ENCODE peak calls at places on chromosome X, in eight cellular contexts. K is IMR-90, Y is colonic mucosa, D is coronary artery, J is heart right ventricle, B is PC-9, E is endodermal cell, G is AG09319. U is an unnamed sample.
A peak's percentile ranks its signal among the peaks of the same experiment; 100 is the strongest.

GRCh38 chrX:72054776-72055495 is 76.8 kb downstream of the RTL5 start:
- DNase-seq in K (no peak), Y (no peak), D (peak; percentile 28), J (no peak), B (no peak), E (peak; percentile 57), G (no peak), U (no peak)

GRCh38 chrX:124605518-124605917 is 259.2 kb downstream of the SH2D1A start:
- DNase-seq in K (no peak), Y (no peak), D (no peak), J (no peak), B (no peak), E (no peak), G (no peak), U (no peak)

GRCh38 chrX:120790118-120790517 is 85.5 kb downstream of the CT47B1 start:
- DNase-seq in K (peak; percentile 71), Y (peak; percentile 20), D (no peak), J (no peak), B (peak; percentile 23), E (no peak), G (peak; percentile 60), U (peak; percentile 86)

GRCh38 chrX:103792916-103793540 is 16.4 kb downstream of the PLP1 start:
- DNase-seq in K (peak; percentile 80), Y (no peak), D (no peak), J (no peak), B (no peak), E (no peak), G (peak; percentile 11), U (peak; percentile 69)

GRCh38 chrX:71106427-71106826 is at the start of gene CXorf65:
- DNase-seq in K (no peak), Y (no peak), D (no peak), J (no peak), B (no peak), E (no peak), G (no peak), U (no peak)

GRCh38 chrX:39772057-39772832 is 325.5 kb downstream of the BCOR start:
- DNase-seq in K (peak; percentile 55), Y (no peak), D (no peak), J (no peak), B (no peak), E (peak; percentile 94), G (no peak), U (peak; percentile 62)

GRCh38 chrX:107978707-107979307 is 3.4 kb downstream of the TEX13B start:
- DNase-seq in K (peak; percentile 19), Y (no peak), D (no peak), J (no peak), B (no peak), E (peak; percentile 71), G (peak; percentile 3), U (peak; percentile 61)

GRCh38 chrX:18884916-18885315 is 99.0 kb downstream of the PHKA2 start:
- DNase-seq in K (peak; percentile 5), Y (no peak), D (no peak), J (no peak), B (no peak), E (peak; percentile 51), G (no peak), U (no peak)

GRCh38 chrX:152155766-152156310 is 17.5 kb upstream of the MAGEA10 start:
- DNase-seq in K (no peak), Y (no peak), D (no peak), J (no peak), B (no peak), E (no peak), G (no peak), U (peak; percentile 4)

GRCh38 chrX:129945131-129945530 is 37.3 kb upstream of the BCORL1 start:
- DNase-seq in K (peak; percentile 22), Y (no peak), D (no peak), J (no peak), B (no peak), E (no peak), G (no peak), U (no peak)

GRCh38 chrX:39619182-39620009 is 478.4 kb downstream of the BCOR start:
- DNase-seq in K (no peak), Y (no peak), D (no peak), J (no peak), B (no peak), E (no peak), G (no peak), U (peak; percentile 15)

GRCh38 chrX:97854071-97854470 is 970.4 kb downstream of the RPA4 start:
- DNase-seq in K (no peak), Y (no peak), D (no peak), J (no peak), B (no peak), E (no peak), G (no peak), U (no peak)

GRCh38 chrX:134737721-134738369 is 79.6 kb upstream of the PLAC1 start:
- DNase-seq in K (no peak), Y (no peak), D (no peak), J (no peak), B (no peak), E (no peak), G (no peak), U (peak; percentile 16)

GRCh38 chrX:134736351-134736750 is 78.1 kb upstream of the PLAC1 start:
- DNase-seq in K (no peak), Y (no peak), D (no peak), J (no peak), B (no peak), E (no peak), G (no peak), U (no peak)

GRCh38 chrX:134737061-134737460 is 78.8 kb upstream of the PLAC1 start:
- DNase-seq in K (peak; percentile 41), Y (no peak), D (no peak), J (no peak), B (no peak), E (no peak), G (peak; percentile 18), U (no peak)

GRCh38 chrX:134741801-134742200 is 83.5 kb upstream of the PLAC1 start:
- DNase-seq in K (no peak), Y (no peak), D (no peak), J (no peak), B (no peak), E (no peak), G (no peak), U (no peak)

DNA sequence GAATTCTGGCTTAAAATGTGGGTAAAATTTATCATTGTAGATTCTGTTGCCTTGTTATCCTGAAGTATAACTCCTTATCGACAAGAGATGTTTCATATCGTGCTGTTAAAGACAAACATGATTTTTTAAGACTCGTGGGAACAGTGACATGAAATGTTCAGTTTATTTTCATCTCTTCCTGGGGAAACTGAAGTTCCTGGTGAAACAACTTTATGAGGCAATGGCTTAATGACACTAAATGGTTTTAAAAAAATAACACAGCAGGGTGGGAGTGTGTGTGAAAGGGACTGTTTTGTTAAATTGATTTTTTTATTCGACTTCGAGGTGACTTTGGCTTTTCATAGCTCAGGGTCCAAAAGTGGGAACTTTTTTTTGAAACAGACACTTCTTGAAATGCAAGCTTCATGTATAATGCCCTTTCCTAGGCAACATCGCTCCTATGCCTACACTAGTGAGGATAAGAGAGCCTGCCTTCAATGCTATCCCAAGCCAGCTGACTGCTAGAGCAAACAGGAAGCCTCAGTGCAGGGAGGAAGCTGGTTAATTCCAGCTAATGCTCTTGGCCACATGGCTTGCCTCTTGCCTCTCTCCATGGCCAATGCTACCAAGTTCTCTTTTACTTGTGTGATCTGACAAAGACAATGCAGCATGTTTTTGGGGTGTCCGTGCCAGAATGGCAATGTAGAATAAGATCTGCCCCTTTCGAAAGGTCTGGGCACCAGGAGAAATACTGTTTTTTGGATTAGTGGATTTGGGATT is 80.9 kb upstream of the PLAC1 start:
- DNase-seq in K (no peak), Y (no peak), D (no peak), J (no peak), B (no peak), E (no peak), G (no peak), U (no peak)
- TF ChIP-seq CTCF in K (no peak), Y (no peak), D (no peak), J (no peak), B (no peak), E (no peak), G (no peak), U (no peak)

DNA sequence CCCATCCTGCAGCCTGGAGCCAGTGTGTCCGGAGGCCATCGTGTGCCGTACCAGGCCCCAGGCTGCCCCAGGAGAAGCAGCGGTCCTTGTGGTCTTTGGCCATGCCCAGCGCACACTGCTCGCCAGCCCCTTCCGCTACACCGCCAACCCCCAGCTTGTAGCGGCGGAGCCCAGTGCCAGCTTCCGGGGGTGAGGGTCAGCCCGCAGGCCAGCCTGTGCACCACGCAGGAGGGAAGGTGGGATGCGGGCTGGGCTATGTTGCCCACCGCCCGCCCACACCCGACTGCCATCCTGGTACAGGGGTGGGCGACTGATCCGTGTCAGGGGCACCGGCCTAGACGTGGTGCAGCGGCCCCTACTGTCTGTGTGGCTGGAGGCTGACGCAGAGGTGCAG is 7.6 kb upstream of the SRPK3 start:
- DNase-seq in K (no peak), Y (no peak), D (peak; percentile 65), J (no peak), B (no peak), E (no peak), G (no peak), U (no peak)
- TF ChIP-seq CTCF in K (no peak), Y (no peak), D (no peak), J (no peak), B (no peak), E (no peak), G (no peak), U (no peak)

DNA sequence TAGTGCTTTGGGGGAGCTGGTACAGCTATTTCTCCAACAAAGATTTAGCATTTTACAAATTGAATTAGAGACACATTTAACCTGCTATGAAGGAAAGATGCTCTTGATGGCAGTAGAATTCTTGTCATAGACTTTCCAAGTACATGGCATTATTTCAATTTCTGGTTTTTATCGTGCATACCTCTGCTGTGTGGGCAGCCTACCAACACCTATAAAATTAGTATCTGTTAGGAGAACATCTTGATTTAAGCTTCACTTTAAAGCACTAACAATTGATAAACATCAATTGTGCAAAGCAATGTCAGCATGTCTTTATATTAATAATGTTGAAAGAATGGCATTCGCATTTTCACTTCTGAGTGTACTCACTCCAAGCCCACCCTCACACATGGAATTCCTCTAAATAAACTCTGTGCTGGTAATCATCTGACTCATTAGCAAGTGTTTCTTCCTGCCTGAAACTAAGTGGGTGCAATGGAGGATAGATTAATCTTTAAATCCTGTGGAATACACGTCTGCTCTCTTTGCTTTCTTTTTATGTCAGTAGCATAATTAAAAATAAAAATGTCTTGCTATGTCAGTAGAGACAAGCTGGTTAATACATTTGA is 279.8 kb upstream of the MAGEB18 start:
- DNase-seq in K (no peak), Y (no peak), D (no peak), J (no peak), B (no peak), E (no peak), G (no peak), U (peak; percentile 0)
- TF ChIP-seq CTCF in K (no peak), Y (no peak), D (no peak), J (no peak), B (no peak), E (no peak), G (no peak), U (no peak)

GRCh38 chrX:154317391-154318000 is 21.9 kb downstream of the TKTL1 start:
- DNase-seq in K (peak; percentile 8), Y (no peak), D (no peak), J (no peak), B (no peak), E (peak; percentile 81), G (no peak), U (peak; percentile 28)
- TF ChIP-seq CTCF in K (peak; percentile 36), Y (no peak), D (no peak), J (peak; percentile 49), B (peak; percentile 48), E (peak; percentile 67), G (peak; percentile 53), U (peak; percentile 68)